ENCODE peak calls at places on chromosomes 4 and X, in eight cellular contexts. One of them, this sample, is unnamed.

GRCh38 chr4:182219400-182219799 is 23.8 kb upstream of the TENM3 start:
- DNase-seq in SK-N-SH: no peak
- DNase-seq in upper lobe of right lung: no peak
- DNase-seq in ELF-1: peak
- DNase-seq in mesendoderm: peak
- DNase-seq in psoas muscle: no peak
- DNase-seq in effector memory CD4-positive, alpha-beta T cell: no peak
- DNase-seq in foreskin melanocyte: no peak
- DNase-seq in this sample: no peak

GRCh38 chrX:101429934-101430333 is 21.9 kb downstream of the HNRNPH2 start:
- DNase-seq in SK-N-SH: no peak
- DNase-seq in upper lobe of right lung: no peak
- DNase-seq in ELF-1: no peak
- DNase-seq in mesendoderm: no peak
- DNase-seq in psoas muscle: no peak
- DNase-seq in effector memory CD4-positive, alpha-beta T cell: no peak
- DNase-seq in foreskin melanocyte: peak
- DNase-seq in this sample: no peak

GRCh38 chr4:174538123-174538875 is 16.0 kb upstream of the HPGD start:
- DNase-seq in SK-N-SH: no peak
- DNase-seq in upper lobe of right lung: no peak
- DNase-seq in ELF-1: no peak
- DNase-seq in mesendoderm: no peak
- DNase-seq in psoas muscle: no peak
- DNase-seq in effector memory CD4-positive, alpha-beta T cell: no peak
- DNase-seq in foreskin melanocyte: no peak
- DNase-seq in this sample: no peak

GRCh38 chrX:115690554-115691216 is 129.7 kb downstream of the PLS3 start:
- DNase-seq in SK-N-SH: peak
- DNase-seq in upper lobe of right lung: no peak
- DNase-seq in ELF-1: peak
- DNase-seq in mesendoderm: peak
- DNase-seq in psoas muscle: no peak
- DNase-seq in effector memory CD4-positive, alpha-beta T cell: no peak
- DNase-seq in foreskin melanocyte: peak
- DNase-seq in this sample: peak

GRCh38 chrX:48569958-48570357 is 4.3 kb upstream of the RBM3 start:
- DNase-seq in SK-N-SH: no peak
- DNase-seq in upper lobe of right lung: no peak
- DNase-seq in ELF-1: no peak
- DNase-seq in mesendoderm: no peak
- DNase-seq in psoas muscle: no peak
- DNase-seq in effector memory CD4-positive, alpha-beta T cell: no peak
- DNase-seq in foreskin melanocyte: no peak
- DNase-seq in this sample: no peak

GRCh38 chr4:72701987-72702819 is 133.2 kb upstream of the ADAMTS3 start:
- DNase-seq in SK-N-SH: peak
- DNase-seq in upper lobe of right lung: no peak
- DNase-seq in ELF-1: no peak
- DNase-seq in mesendoderm: peak
- DNase-seq in psoas muscle: no peak
- DNase-seq in effector memory CD4-positive, alpha-beta T cell: no peak
- DNase-seq in foreskin melanocyte: peak
- DNase-seq in this sample: peak

GRCh38 chr4:119135721-119136121 is at the start of gene MYOZ2:
- DNase-seq in SK-N-SH: no peak
- DNase-seq in upper lobe of right lung: no peak
- DNase-seq in ELF-1: no peak
- DNase-seq in mesendoderm: no peak
- DNase-seq in psoas muscle: no peak
- DNase-seq in effector memory CD4-positive, alpha-beta T cell: no peak
- DNase-seq in foreskin melanocyte: peak
- DNase-seq in this sample: no peak

GRCh38 chr4:94650129-94650495 is 107.6 kb upstream of the BMPR1B start:
- DNase-seq in SK-N-SH: no peak
- DNase-seq in upper lobe of right lung: no peak
- DNase-seq in ELF-1: no peak
- DNase-seq in mesendoderm: no peak
- DNase-seq in psoas muscle: no peak
- DNase-seq in effector memory CD4-positive, alpha-beta T cell: no peak
- DNase-seq in foreskin melanocyte: no peak
- DNase-seq in this sample: no peak

GRCh38 chr4:70994387-70995099 is 1.1 kb downstream of the DCK start:
- DNase-seq in SK-N-SH: no peak
- DNase-seq in upper lobe of right lung: no peak
- DNase-seq in ELF-1: no peak
- DNase-seq in mesendoderm: no peak
- DNase-seq in psoas muscle: no peak
- DNase-seq in effector memory CD4-positive, alpha-beta T cell: no peak
- DNase-seq in foreskin melanocyte: no peak
- DNase-seq in this sample: no peak

GRCh38 chrX:41350150-41350975 is 16.4 kb downstream of the DDX3X start:
- DNase-seq in SK-N-SH: no peak
- DNase-seq in upper lobe of right lung: no peak
- DNase-seq in ELF-1: peak
- DNase-seq in mesendoderm: no peak
- DNase-seq in psoas muscle: no peak
- DNase-seq in effector memory CD4-positive, alpha-beta T cell: no peak
- DNase-seq in foreskin melanocyte: peak
- DNase-seq in this sample: no peak

GRCh38 chr4:40149960-40150385 is 46.9 kb upstream of the RHOH start:
- DNase-seq in SK-N-SH: peak
- DNase-seq in upper lobe of right lung: no peak
- DNase-seq in ELF-1: peak
- DNase-seq in mesendoderm: peak
- DNase-seq in psoas muscle: no peak
- DNase-seq in effector memory CD4-positive, alpha-beta T cell: peak
- DNase-seq in foreskin melanocyte: peak
- DNase-seq in this sample: peak

GRCh38 chr4:90002406-90003040 is 107.9 kb downstream of the MMRN1 start:
- DNase-seq in SK-N-SH: peak
- DNase-seq in upper lobe of right lung: no peak
- DNase-seq in ELF-1: no peak
- DNase-seq in mesendoderm: no peak
- DNase-seq in psoas muscle: no peak
- DNase-seq in effector memory CD4-positive, alpha-beta T cell: no peak
- DNase-seq in foreskin melanocyte: no peak
- DNase-seq in this sample: no peak

GRCh38 chr4:96205143-96205542 is 365.2 kb downstream of the PDHA2 start:
- DNase-seq in SK-N-SH: no peak
- DNase-seq in upper lobe of right lung: no peak
- DNase-seq in ELF-1: no peak
- DNase-seq in mesendoderm: no peak
- DNase-seq in psoas muscle: no peak
- DNase-seq in effector memory CD4-positive, alpha-beta T cell: no peak
- DNase-seq in foreskin melanocyte: no peak
- DNase-seq in this sample: no peak

GRCh38 chr4:165010991-165011390 is 20.8 kb upstream of the TRIM60 start:
- DNase-seq in SK-N-SH: no peak
- DNase-seq in upper lobe of right lung: no peak
- DNase-seq in ELF-1: no peak
- DNase-seq in mesendoderm: no peak
- DNase-seq in psoas muscle: no peak
- DNase-seq in effector memory CD4-positive, alpha-beta T cell: no peak
- DNase-seq in foreskin melanocyte: no peak
- DNase-seq in this sample: no peak

GRCh38 chr4:62670509-62670908 is 1470.4 kb downstream of the ADGRL3 start:
- DNase-seq in SK-N-SH: peak
- DNase-seq in upper lobe of right lung: no peak
- DNase-seq in ELF-1: no peak
- DNase-seq in mesendoderm: no peak
- DNase-seq in psoas muscle: no peak
- DNase-seq in effector memory CD4-positive, alpha-beta T cell: no peak
- DNase-seq in foreskin melanocyte: no peak
- DNase-seq in this sample: no peak

GRCh38 chrX:23557070-23557469 is 110.2 kb upstream of the PRDX4 start:
- DNase-seq in SK-N-SH: no peak
- DNase-seq in upper lobe of right lung: no peak
- DNase-seq in ELF-1: peak
- DNase-seq in mesendoderm: no peak
- DNase-seq in psoas muscle: no peak
- DNase-seq in effector memory CD4-positive, alpha-beta T cell: no peak
- DNase-seq in foreskin melanocyte: no peak
- DNase-seq in this sample: no peak

GRCh38 chrX:12149670-12150407 is 11.6 kb downstream of the FRMPD4 start:
- DNase-seq in SK-N-SH: no peak
- DNase-seq in upper lobe of right lung: no peak
- DNase-seq in ELF-1: no peak
- DNase-seq in mesendoderm: no peak
- DNase-seq in psoas muscle: no peak
- DNase-seq in effector memory CD4-positive, alpha-beta T cell: no peak
- DNase-seq in foreskin melanocyte: no peak
- DNase-seq in this sample: no peak

GRCh38 chrX:39152106-39152649 is 350.9 kb downstream of the MID1IP1 start:
- DNase-seq in SK-N-SH: peak
- DNase-seq in upper lobe of right lung: peak
- DNase-seq in ELF-1: peak
- DNase-seq in mesendoderm: peak
- DNase-seq in psoas muscle: peak
- DNase-seq in effector memory CD4-positive, alpha-beta T cell: no peak
- DNase-seq in foreskin melanocyte: no peak
- DNase-seq in this sample: peak

GRCh38 chrX:123013141-123013540 is 170.9 kb upstream of the GRIA3 start:
- DNase-seq in SK-N-SH: no peak
- DNase-seq in upper lobe of right lung: no peak
- DNase-seq in ELF-1: no peak
- DNase-seq in mesendoderm: no peak
- DNase-seq in psoas muscle: no peak
- DNase-seq in effector memory CD4-positive, alpha-beta T cell: no peak
- DNase-seq in foreskin melanocyte: no peak
- DNase-seq in this sample: no peak

GRCh38 chrX:18949902-18950301 is 34.0 kb downstream of the PHKA2 start:
- DNase-seq in SK-N-SH: no peak
- DNase-seq in upper lobe of right lung: no peak
- DNase-seq in ELF-1: no peak
- DNase-seq in mesendoderm: peak
- DNase-seq in psoas muscle: no peak
- DNase-seq in effector memory CD4-positive, alpha-beta T cell: no peak
- DNase-seq in foreskin melanocyte: no peak
- DNase-seq in this sample: no peak

GRCh38 chr4:3834186-3834920 is 68.2 kb downstream of the ADRA2C start:
- DNase-seq in SK-N-SH: no peak
- DNase-seq in upper lobe of right lung: no peak
- DNase-seq in ELF-1: peak
- DNase-seq in mesendoderm: no peak
- DNase-seq in psoas muscle: no peak
- DNase-seq in effector memory CD4-positive, alpha-beta T cell: no peak
- DNase-seq in foreskin melanocyte: no peak
- DNase-seq in this sample: peak

GRCh38 chr4:107423677-107424405 is 296.2 kb downstream of the PAPSS1 start:
- DNase-seq in SK-N-SH: no peak
- DNase-seq in upper lobe of right lung: no peak
- DNase-seq in ELF-1: no peak
- DNase-seq in mesendoderm: peak
- DNase-seq in psoas muscle: no peak
- DNase-seq in effector memory CD4-positive, alpha-beta T cell: no peak
- DNase-seq in foreskin melanocyte: no peak
- DNase-seq in this sample: no peak

GRCh38 chrX:13716455-13716854 is 18.0 kb downstream of the TRAPPC2 start:
- DNase-seq in SK-N-SH: no peak
- DNase-seq in upper lobe of right lung: no peak
- DNase-seq in ELF-1: no peak
- DNase-seq in mesendoderm: no peak
- DNase-seq in psoas muscle: no peak
- DNase-seq in effector memory CD4-positive, alpha-beta T cell: no peak
- DNase-seq in foreskin melanocyte: no peak
- DNase-seq in this sample: no peak

GRCh38 chr4:173420324-173420752 is 21.4 kb upstream of the SCRG1 start:
- DNase-seq in SK-N-SH: peak
- DNase-seq in upper lobe of right lung: no peak
- DNase-seq in ELF-1: no peak
- DNase-seq in mesendoderm: no peak
- DNase-seq in psoas muscle: no peak
- DNase-seq in effector memory CD4-positive, alpha-beta T cell: no peak
- DNase-seq in foreskin melanocyte: peak
- DNase-seq in this sample: no peak

GRCh38 chrX:135112096-135112729 is 8.1 kb downstream of the ETDB start:
- DNase-seq in SK-N-SH: peak
- DNase-seq in upper lobe of right lung: no peak
- DNase-seq in ELF-1: peak
- DNase-seq in mesendoderm: peak
- DNase-seq in psoas muscle: no peak
- DNase-seq in effector memory CD4-positive, alpha-beta T cell: no peak
- DNase-seq in foreskin melanocyte: peak
- DNase-seq in this sample: no peak

GRCh38 chrX:113548308-113549015 is 707.8 kb upstream of the AMOT start:
- DNase-seq in SK-N-SH: no peak
- DNase-seq in upper lobe of right lung: no peak
- DNase-seq in ELF-1: peak
- DNase-seq in mesendoderm: peak
- DNase-seq in psoas muscle: no peak
- DNase-seq in effector memory CD4-positive, alpha-beta T cell: no peak
- DNase-seq in foreskin melanocyte: no peak
- DNase-seq in this sample: peak

GRCh38 chr4:64465263-64465662 is 56.0 kb upstream of the TECRL start:
- DNase-seq in SK-N-SH: no peak
- DNase-seq in upper lobe of right lung: no peak
- DNase-seq in ELF-1: no peak
- DNase-seq in mesendoderm: no peak
- DNase-seq in psoas muscle: no peak
- DNase-seq in effector memory CD4-positive, alpha-beta T cell: no peak
- DNase-seq in foreskin melanocyte: no peak
- DNase-seq in this sample: no peak